ENCODE peak calls at places on chromosomes 13 and 19, in five cellular contexts. R is stimulated activated CD8-positive, alpha-beta memory T cell treated with anti-CD3 and anti-CD28 coated beads, Interleukin-15, amount 100 ng/mL, for 24 hours; J is effector CD4-positive, alpha-beta T cell; K is RWPE1; T is HFFc6. P is an unnamed sample.

GRCh38 chr19:42325896-42326771 is 699 bp downstream of the MEGF8 start:
- DNase-seq in T (no peak), K (peak), J (peak), R (no peak), P (no peak)

GRCh38 chr13:95301947-95302386 is 716 bp upstream of the ABCC4 start:
- DNase-seq in J (no peak), R (peak), T (no peak), K (no peak), P (no peak)

GRCh38 chr13:42258747-42259146 is 13.2 kb upstream of the AKAP11 start:
- DNase-seq in J (no peak), T (no peak), K (no peak), R (no peak), P (no peak)

GRCh38 chr13:102487330-102487729 is 85.5 kb upstream of the FGF14 start:
- DNase-seq in K (no peak), R (no peak), J (no peak), T (no peak), P (no peak)

GRCh38 chr19:18503337-18503970 is 18.4 kb downstream of the ELL start:
- DNase-seq in K (no peak), J (no peak), R (no peak), T (no peak), P (no peak)

GRCh38 chr19:1985588-1986356 is 29.7 kb downstream of the BTBD2 start:
- DNase-seq in K (no peak), J (no peak), T (no peak), R (no peak), P (no peak)

GRCh38 chr13:114311908-114312307 is 2.4 kb upstream of the CHAMP1 start:
- DNase-seq in T (no peak), R (no peak), K (no peak), J (no peak), P (no peak)

GRCh38 chr19:41299046-41299754 is 10.8 kb upstream of the CCDC97 start:
- DNase-seq in T (no peak), J (no peak), K (no peak), R (no peak), P (no peak)

GRCh38 chr19:41990028-41990427 is 4.0 kb downstream of the ATP1A3 start:
- DNase-seq in T (no peak), R (no peak), J (no peak), K (no peak), P (no peak)

GRCh38 chr13:113361406-113361805 is 2.5 kb downstream of the GRTP1 start:
- DNase-seq in J (no peak), R (no peak), T (no peak), K (no peak), P (no peak)

GRCh38 chr13:71115301-71115700 is 751.7 kb downstream of the DACH1 start:
- DNase-seq in K (no peak), T (no peak), R (no peak), J (no peak), P (no peak)

GRCh38 chr19:7928334-7928706 is 2.4 kb upstream of the CTXN1 start:
- DNase-seq in T (no peak), K (no peak), R (no peak), J (no peak), P (no peak)

GRCh38 chr13:51541809-51542258 is 42.4 kb upstream of the WDFY2 start:
- DNase-seq in R (no peak), J (no peak), K (no peak), T (no peak), P (no peak)

GRCh38 chr19:32720936-32721250 is 1.3 kb downstream of the TDRD12 start:
- DNase-seq in R (no peak), K (no peak), T (no peak), J (no peak), P (no peak)

GRCh38 chr19:35569281-35569781 is 5.9 kb upstream of the ATP4A start:
- DNase-seq in K (no peak), R (no peak), T (no peak), J (no peak), P (no peak)

GRCh38 chr13:113854238-113855011 is 9.5 kb downstream of the GAS6 start:
- DNase-seq in T (no peak), R (no peak), K (no peak), J (no peak), P (no peak)

GRCh38 chr13:51959773-51960172 is 51.5 kb downstream of the ATP7B start:
- DNase-seq in K (no peak), J (no peak), R (no peak), T (no peak), P (no peak)

P was measured in central memory CD8-positive, alpha-beta T cell.